ENCODE peak calls at places on chromosomes 12 and 14, in ten cellular contexts. U, X, L, Y, C, F, Z, J, M and W are unnamed samples.

GRCh38 chr12:9947674-9948073 is 15.5 kb upstream of the CLEC2A start:
- DNase-seq in U (no peak), X (no peak), L (no peak), Y (no peak), C (no peak), F (no peak), Z (no peak), J (no peak), M (no peak), W (no peak)

GRCh38 chr14:59465570-59466150 is 480 bp upstream of the GPR135 start:
- DNase-seq in U (no peak), X (no peak), L (no peak), Y (no peak), C (no peak), F (no peak), Z (no peak), J (no peak), M (peak; percentile 41), W (no peak)

GRCh38 chr12:13061377-13061776 is 17.2 kb downstream of the FAM234B start:
- DNase-seq in U (no peak), X (no peak), L (no peak), Y (no peak), C (no peak), F (no peak), Z (no peak), J (no peak), M (no peak), W (no peak)

GRCh38 chr12:111219440-111219839 is 149.5 kb downstream of the PHETA1 start:
- DNase-seq in U (no peak), X (peak; percentile 2), L (no peak), Y (no peak), C (no peak), F (no peak), Z (no peak), J (no peak), M (no peak), W (no peak)

GRCh38 chr14:21923820-21924219 is 250.2 kb upstream of the OR4E1 start:
- DNase-seq in U (peak; percentile 20), X (no peak), L (no peak), Y (no peak), C (no peak), F (no peak), Z (no peak), J (no peak), M (no peak), W (no peak)

GRCh38 chr12:114986849-114987248 is 302.9 kb upstream of the TBX3 start:
- DNase-seq in U (no peak), X (no peak), L (no peak), Y (no peak), C (no peak), F (no peak), Z (no peak), J (no peak), M (no peak), W (no peak)

GRCh38 chr14:102258136-102258535 is 46.8 kb downstream of the MOK start:
- DNase-seq in U (no peak), X (no peak), L (no peak), Y (no peak), C (no peak), F (no peak), Z (no peak), J (no peak), M (no peak), W (no peak)

GRCh38 chr14:58108717-58109116 is 43.3 kb downstream of the ARMH4 start:
- DNase-seq in U (no peak), X (no peak), L (no peak), Y (no peak), C (no peak), F (no peak), Z (no peak), J (no peak), M (no peak), W (no peak)

GRCh38 chr14:58078068-58078467 is 73.9 kb downstream of the ARMH4 start:
- DNase-seq in U (no peak), X (peak; percentile 81), L (no peak), Y (no peak), C (no peak), F (no peak), Z (no peak), J (no peak), M (no peak), W (no peak)

GRCh38 chr14:94100847-94101246 is 9.7 kb upstream of the IFI27 start:
- DNase-seq in U (no peak), X (peak; percentile 88), L (no peak), Y (no peak), C (no peak), F (no peak), Z (no peak), J (peak; percentile 58), M (no peak), W (no peak)

GRCh38 chr12:77925536-77926108 is 94.9 kb downstream of the NAV3 start:
- DNase-seq in U (peak; percentile 8), X (peak; percentile 95), L (peak; percentile 60), Y (peak; percentile 25), C (peak; percentile 0), F (no peak), Z (peak; percentile 61), J (peak; percentile 43), M (no peak), W (peak; percentile 77)

GRCh38 chr12:66132408-66132807 is 1.9 kb upstream of the LLPH start:
- DNase-seq in U (no peak), X (peak; percentile 31), L (no peak), Y (no peak), C (no peak), F (no peak), Z (no peak), J (no peak), M (no peak), W (no peak)

GRCh38 chr12:121388421-121388981 is 11.4 kb upstream of the RNF34 start:
- DNase-seq in U (no peak), X (peak; percentile 49), L (no peak), Y (no peak), C (no peak), F (no peak), Z (no peak), J (no peak), M (no peak), W (no peak)

GRCh38 chr14:73895939-73896338 is 9.3 kb downstream of the ZNF410 start:
- DNase-seq in U (no peak), X (no peak), L (no peak), Y (no peak), C (no peak), F (no peak), Z (no peak), J (no peak), M (no peak), W (no peak)